ENCODE peak calls at places on chromosomes 12 and 14, in nine cellular contexts. F is thoracic aorta; A is tibial nerve; T is neuronal stem cell; K is psoas muscle; X is mesendoderm; V is neural progenitor cell; G is HCT116; O is CD4-positive, CD25-positive, alpha-beta regulatory T cell. L is an unnamed sample.

GRCh38 chr12:22271036-22271435 is 63.5 kb downstream of the ST8SIA1 start:
- DNase-seq in F (no peak), A (no peak), T (no peak), K (no peak), X (no peak), V (no peak), G (no peak), O (no peak), L (peak; percentile 29)

GRCh38 chr14:89767861-89768268 is 186.7 kb downstream of the EFCAB11 start:
- DNase-seq in F (no peak), A (no peak), T (peak; percentile 9), K (no peak), X (peak; percentile 87), V (peak; percentile 62), G (peak; percentile 43), O (peak; percentile 85), L (no peak)

GRCh38 chr12:34387711-34388635 is 365.7 kb downstream of the ALG10 start:
- DNase-seq in F (no peak), A (no peak), T (no peak), K (no peak), X (no peak), V (no peak), G (no peak), O (no peak), L (no peak)

GRCh38 chr14:20328705-20329104 is 4.4 kb downstream of the CCNB1IP1 start:
- DNase-seq in F (no peak), A (no peak), T (no peak), K (no peak), X (no peak), V (no peak), G (no peak), O (no peak), L (no peak)

GRCh38 chr14:23481362-23481970 is 12.0 kb downstream of the NGDN start:
- DNase-seq in F (no peak), A (no peak), T (peak; percentile 47), K (no peak), X (peak; percentile 54), V (peak; percentile 82), G (no peak), O (no peak), L (no peak)

GRCh38 chr14:35879141-35879648 is 53.1 kb downstream of the BRMS1L start:
- DNase-seq in F (no peak), A (no peak), T (no peak), K (no peak), X (no peak), V (no peak), G (no peak), O (no peak), L (no peak)

GRCh38 chr12:123829561-123829960 is 67.5 kb downstream of the DNAH10 start:
- DNase-seq in F (no peak), A (no peak), T (no peak), K (no peak), X (no peak), V (no peak), G (no peak), O (no peak), L (no peak)

GRCh38 chr14:22854963-22855724 is 16.4 kb upstream of the LRP10 start:
- DNase-seq in F (no peak), A (no peak), T (no peak), K (no peak), X (no peak), V (no peak), G (no peak), O (peak; percentile 50), L (no peak)

GRCh38 chr12:18345021-18345735 is 83.9 kb downstream of the PIK3C2G start:
- DNase-seq in F (no peak), A (no peak), T (no peak), K (no peak), X (no peak), V (no peak), G (no peak), O (no peak), L (no peak)

GRCh38 chr12:52291267-52291935 is at the start of gene KRT81:
- DNase-seq in F (no peak), A (no peak), T (no peak), K (no peak), X (no peak), V (no peak), G (no peak), O (no peak), L (no peak)

GRCh38 chr14:81533212-81533535 is 479 bp downstream of the SEL1L start:
- DNase-seq in F (no peak), A (no peak), T (no peak), K (no peak), X (no peak), V (no peak), G (no peak), O (no peak), L (no peak)

GRCh38 chr14:65263161-65263788 is 149.3 kb upstream of the FUT8 start:
- DNase-seq in F (no peak), A (no peak), T (no peak), K (no peak), X (no peak), V (no peak), G (no peak), O (no peak), L (no peak)

GRCh38 chr12:65818454-65819382 is 5.6 kb upstream of the HMGA2 start:
- DNase-seq in F (no peak), A (no peak), T (no peak), K (no peak), X (peak; percentile 29), V (no peak), G (peak; percentile 75), O (no peak), L (no peak)

GRCh38 chr12:116323696-116324386 is 46.3 kb upstream of the MED13L start:
- DNase-seq in F (no peak), A (no peak), T (no peak), K (no peak), X (no peak), V (no peak), G (no peak), O (no peak), L (no peak)

GRCh38 chr14:91396959-91397815 is 20.4 kb downstream of the CCDC88C start:
- DNase-seq in F (no peak), A (no peak), T (no peak), K (no peak), X (no peak), V (no peak), G (no peak), O (peak; percentile 87), L (no peak)
- H3K4me1 ChIP-seq in F (peaks cover 12% of the 10 kb centered on the region), A (no peaks in the 10 kb centered on the region), T (peaks cover 2% of the 10 kb centered on the region), K (no peaks in the 10 kb centered on the region), X (peaks cover 37% of the 10 kb centered on the region), V (peaks cover 56% of the 10 kb centered on the region), G (no peaks in the 10 kb centered on the region), O (peaks cover 97% of the 10 kb centered on the region), L (no peaks in the 10 kb centered on the region)

DNA sequence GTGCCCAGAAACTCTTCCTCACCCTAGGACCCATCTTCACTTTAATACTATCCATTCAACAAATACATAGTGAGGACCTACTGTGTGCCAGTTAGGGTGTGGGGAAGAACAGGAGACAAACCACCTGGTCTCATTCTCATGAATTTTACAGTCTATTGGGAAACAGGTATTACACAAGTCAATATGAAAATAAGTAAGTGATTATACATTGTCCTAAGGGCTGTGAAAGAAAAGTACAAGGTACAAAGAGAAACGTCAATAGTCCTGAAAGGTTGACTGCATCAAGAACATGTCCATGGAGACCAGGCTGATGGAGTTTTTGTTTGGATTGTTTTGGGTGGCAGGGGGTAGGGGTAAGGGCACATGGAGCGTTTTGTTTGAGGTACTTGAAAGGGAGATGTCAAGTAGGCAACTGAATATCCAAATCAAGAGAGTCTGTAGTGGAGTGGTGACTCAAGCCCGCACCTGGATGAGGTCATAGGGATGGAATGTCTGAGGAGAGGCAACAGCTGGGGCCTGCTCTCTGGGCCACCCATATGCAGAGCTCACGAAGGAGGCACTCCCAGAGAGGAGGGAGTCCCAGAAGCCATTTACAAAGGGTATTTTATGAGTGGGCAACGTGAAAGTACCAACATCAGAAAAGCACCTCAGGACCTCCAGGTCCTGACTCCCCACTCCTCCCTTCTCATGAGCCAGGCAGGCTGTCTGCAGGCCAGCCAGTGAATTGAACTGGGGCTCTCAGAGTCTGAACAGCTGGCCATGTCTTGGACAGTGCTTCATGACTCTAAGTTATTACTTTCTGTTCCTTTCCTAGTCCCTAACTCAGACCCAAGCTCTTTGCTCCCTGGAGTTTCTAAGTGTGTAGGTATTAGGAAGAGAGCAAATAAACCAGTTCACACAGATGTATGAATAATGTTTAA is 272.0 kb downstream of the ZFP36L1 start:
- DNase-seq in F (no peak), A (no peak), T (no peak), K (no peak), X (peak; percentile 93), V (no peak), G (peak; percentile 81), O (no peak), L (no peak)
- H3K27ac ChIP-seq in F (peak overlapping the region; percentile 61), A (peak overlapping the region; percentile 84), T (peak overlapping the region; percentile 94), K (no peak overlapping the region), X (no peak overlapping the region), V (peak overlapping the region; percentile 93), G (peak overlapping the region; percentile 42), O (no peak overlapping the region), L (peak overlapping the region; percentile 87)

DNA sequence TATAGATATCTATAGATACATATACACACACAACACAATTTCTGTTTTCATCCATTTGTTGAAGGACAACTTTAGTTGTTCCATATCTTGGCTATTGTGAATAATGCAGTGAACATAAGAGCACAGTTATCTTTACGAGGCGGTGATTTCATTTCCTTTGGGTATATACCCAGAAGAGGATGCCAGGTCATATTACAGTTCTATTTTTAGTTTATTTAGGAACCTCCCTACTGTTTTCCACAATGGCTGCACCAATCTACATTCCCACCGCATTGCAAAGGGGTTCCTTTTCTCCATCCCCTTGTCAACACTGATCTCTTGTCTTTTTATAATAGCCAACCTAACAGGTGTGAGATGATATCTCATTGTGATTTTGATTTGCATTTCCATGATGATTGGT is 143.4 kb upstream of the ARHGAP5 start:
- DNase-seq in F (no peak), A (no peak), T (no peak), K (no peak), X (no peak), V (no peak), G (no peak), O (no peak), L (no peak)
- H3K4me1 ChIP-seq in F (no peaks in the 10 kb centered on the region), A (no peaks in the 10 kb centered on the region), T (peaks cover 6% of the 10 kb centered on the region), K (peaks cover 12% of the 10 kb centered on the region), X (peaks cover 3% of the 10 kb centered on the region), V (peaks cover 26% of the 10 kb centered on the region), G (peaks cover 56% of the 10 kb centered on the region), O (peaks cover 10% of the 10 kb centered on the region), L (no peaks in the 10 kb centered on the region)

DNA sequence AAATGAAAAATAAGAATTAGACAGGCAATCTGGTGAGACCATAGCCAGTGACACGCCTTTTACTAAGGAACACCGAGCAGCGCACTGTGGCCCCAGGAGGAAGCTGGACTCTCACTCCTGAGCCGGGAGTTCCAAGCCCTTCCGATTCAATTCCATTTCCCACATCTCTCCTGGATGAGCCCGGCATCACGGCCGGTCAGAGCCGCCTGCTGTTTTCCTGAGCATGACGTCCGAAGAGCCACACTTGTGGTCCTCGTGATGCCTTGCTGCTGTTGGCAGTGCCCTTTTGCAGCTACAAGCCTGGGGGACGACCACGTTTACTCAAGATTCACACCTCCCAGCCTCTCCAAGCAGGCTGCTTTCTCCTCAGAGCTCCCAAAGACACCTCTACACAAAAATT is 40.8 kb downstream of the FBXL14 start:
- DNase-seq in F (no peak), A (no peak), T (no peak), K (no peak), X (no peak), V (no peak), G (no peak), O (no peak), L (no peak)
- H3K27ac ChIP-seq in F (no peak overlapping the region), A (no peak overlapping the region), T (no peak overlapping the region), K (no peak overlapping the region), X (no peak overlapping the region), V (no peak overlapping the region), G (no peak overlapping the region), O (no peak overlapping the region), L (no peak overlapping the region)

GRCh38 chr12:4824415-4824814 is 85.3 kb upstream of the KCNA1 start:
- DNase-seq in F (no peak), A (no peak), T (no peak), K (no peak), X (peak; percentile 84), V (no peak), G (no peak), O (no peak), L (no peak)
- H3K4me1 ChIP-seq in F (peaks cover 22% of the 10 kb centered on the region), A (no peaks in the 10 kb centered on the region), T (no peaks in the 10 kb centered on the region), K (no peaks in the 10 kb centered on the region), X (no peaks in the 10 kb centered on the region), V (peaks cover 11% of the 10 kb centered on the region), G (peaks cover 8% of the 10 kb centered on the region), O (peaks cover 52% of the 10 kb centered on the region), L (no peaks in the 10 kb centered on the region)

L was measured in breast epithelium.